ENCODE peak calls at places on chromosomes 4 and X, in ten cellular contexts. F is fibroblast of pulmonary artery, A is OCI-LY7, W is left ventricle myocardium inferior, R is prostate gland, H is epithelial cell of proximal tubule, Y is heart right ventricle, U is endothelial cell, T is neural crest cell, N is tibial nerve. Q is an unnamed sample.

GRCh38 chrX:20265221-20265725 is 1.4 kb downstream of the RPS6KA3 start:
- DNase-seq in H (no peak), N (peak; percentile 17), F (peak; percentile 75), T (peak; percentile 8), W (peak; percentile 42), A (peak; percentile 47), U (peak; percentile 16), Y (peak; percentile 40), R (peak; percentile 43), Q (no peak)

GRCh38 chr4:177119693-177120092 is 190.0 kb upstream of the NEIL3 start:
- DNase-seq in T (no peak), A (no peak), H (no peak), N (no peak), F (no peak), U (no peak), R (no peak), W (no peak), Y (no peak), Q (no peak)

GRCh38 chrX:34343001-34343400 is 210.9 kb upstream of the FAM47A start:
- DNase-seq in Y (peak; percentile 6), R (peak; percentile 6), W (no peak), F (no peak), U (no peak), N (no peak), A (no peak), T (no peak), H (no peak), Q (no peak)

GRCh38 chr4:71026086-71026485 is 32.6 kb downstream of the DCK start:
- DNase-seq in H (peak; percentile 52), N (no peak), T (no peak), R (no peak), A (no peak), F (peak; percentile 78), Y (no peak), U (no peak), W (no peak), Q (no peak)

GRCh38 chr4:114163051-114163450 is 183.6 kb upstream of the ARSJ start:
- DNase-seq in Y (no peak), W (no peak), H (no peak), T (no peak), A (no peak), U (no peak), F (no peak), R (no peak), N (no peak), Q (no peak)

GRCh38 chr4:40132816-40133215 is 64.0 kb upstream of the RHOH start:
- DNase-seq in H (no peak), Y (no peak), U (no peak), N (no peak), R (no peak), W (no peak), F (no peak), T (no peak), A (no peak), Q (no peak)

GRCh38 chrX:47563801-47564315 is 2.9 kb downstream of the ARAF start:
- DNase-seq in A (no peak), W (no peak), U (no peak), N (no peak), F (peak; percentile 65), T (no peak), Y (no peak), R (no peak), H (no peak), Q (no peak)

GRCh38 chr4:157300678-157301077 is 80.2 kb downstream of the GRIA2 start:
- DNase-seq in A (no peak), R (no peak), F (no peak), H (no peak), W (no peak), N (no peak), Y (no peak), T (no peak), U (no peak), Q (no peak)

GRCh38 chr4:126526335-126526734 is 1106.4 kb upstream of the INTU start:
- DNase-seq in U (no peak), W (no peak), F (no peak), A (no peak), H (no peak), R (no peak), T (no peak), N (no peak), Y (no peak), Q (no peak)

GRCh38 chr4:70994069-70994366 is 569 bp downstream of the DCK start:
- DNase-seq in W (no peak), R (no peak), H (no peak), N (no peak), F (no peak), T (no peak), A (no peak), Y (no peak), U (no peak), Q (no peak)

GRCh38 chrX:52923781-52924241 is 26.7 kb downstream of the FAM156B start:
- DNase-seq in R (no peak), F (peak; percentile 56), A (peak; percentile 70), T (no peak), H (no peak), W (peak; percentile 32), U (no peak), Y (no peak), N (no peak), Q (no peak)

GRCh38 chrX:8629871-8630270 is 102.1 kb downstream of the ANOS1 start:
- DNase-seq in U (no peak), F (peak; percentile 30), H (no peak), N (no peak), A (no peak), T (no peak), W (no peak), Y (no peak), R (no peak), Q (no peak)

GRCh38 chrX:107773206-107773605 is 2.4 kb downstream of the TSC22D3 start:
- DNase-seq in T (no peak), F (no peak), A (no peak), Y (no peak), R (no peak), U (no peak), N (no peak), H (no peak), W (no peak), Q (no peak)

GRCh38 chrX:152913354-152913753 is 15.5 kb downstream of the ZNF185 start:
- DNase-seq in W (no peak), U (no peak), A (no peak), T (no peak), R (no peak), F (no peak), H (no peak), Y (no peak), N (no peak), Q (no peak)

GRCh38 chr4:153345011-153345981 is 808 bp downstream of the MND1 start:
- DNase-seq in W (no peak), T (peak; percentile 12), A (peak; percentile 97), U (peak; percentile 43), F (peak; percentile 62), R (peak; percentile 10), H (no peak), N (no peak), Y (peak; percentile 20), Q (no peak)

DNA sequence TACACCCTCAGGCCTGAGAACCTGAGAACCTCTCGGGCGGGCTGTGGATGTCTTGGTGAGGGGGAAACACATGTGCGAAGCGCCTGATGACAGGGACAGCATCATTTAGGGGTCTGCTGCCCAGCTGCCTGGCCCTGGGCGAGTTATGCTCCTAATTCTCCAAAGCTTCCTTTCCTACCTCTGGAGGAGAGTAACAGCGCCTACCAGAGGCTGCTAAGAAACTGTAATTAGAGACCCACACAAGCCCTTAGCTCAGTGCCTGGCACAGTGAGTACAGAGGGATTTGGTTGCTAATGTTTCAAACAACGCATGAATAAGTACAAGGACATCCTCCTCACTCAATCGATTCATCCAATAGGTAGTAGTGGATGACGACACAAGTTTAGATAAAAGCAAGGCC is 40.4 kb downstream of the BCOR start:
- DNase-seq in W (no peak), U (no peak), R (no peak), Y (no peak), A (no peak), N (no peak), T (no peak), H (no peak), F (no peak), Q (no peak)
- TF ChIP-seq CTCF in W (no peak), U (no peak), R (no peak), Y (no peak), A (peak; percentile 29), N (no peak), T (no peak), H (peak; percentile 30), F (no peak), Q (no peak)

GRCh38 chr4:84681488-84682274 is 98.8 kb downstream of the CDS1 start:
- DNase-seq in F (peak; percentile 71), H (peak; percentile 80), N (no peak), R (no peak), U (no peak), T (no peak), Y (no peak), W (no peak), A (no peak), Q (no peak)
- TF ChIP-seq CTCF in F (peak; percentile 10), H (peak; percentile 31), N (no peak), R (no peak), U (no peak), T (no peak), Y (no peak), W (no peak), A (no peak), Q (no peak)

DNA sequence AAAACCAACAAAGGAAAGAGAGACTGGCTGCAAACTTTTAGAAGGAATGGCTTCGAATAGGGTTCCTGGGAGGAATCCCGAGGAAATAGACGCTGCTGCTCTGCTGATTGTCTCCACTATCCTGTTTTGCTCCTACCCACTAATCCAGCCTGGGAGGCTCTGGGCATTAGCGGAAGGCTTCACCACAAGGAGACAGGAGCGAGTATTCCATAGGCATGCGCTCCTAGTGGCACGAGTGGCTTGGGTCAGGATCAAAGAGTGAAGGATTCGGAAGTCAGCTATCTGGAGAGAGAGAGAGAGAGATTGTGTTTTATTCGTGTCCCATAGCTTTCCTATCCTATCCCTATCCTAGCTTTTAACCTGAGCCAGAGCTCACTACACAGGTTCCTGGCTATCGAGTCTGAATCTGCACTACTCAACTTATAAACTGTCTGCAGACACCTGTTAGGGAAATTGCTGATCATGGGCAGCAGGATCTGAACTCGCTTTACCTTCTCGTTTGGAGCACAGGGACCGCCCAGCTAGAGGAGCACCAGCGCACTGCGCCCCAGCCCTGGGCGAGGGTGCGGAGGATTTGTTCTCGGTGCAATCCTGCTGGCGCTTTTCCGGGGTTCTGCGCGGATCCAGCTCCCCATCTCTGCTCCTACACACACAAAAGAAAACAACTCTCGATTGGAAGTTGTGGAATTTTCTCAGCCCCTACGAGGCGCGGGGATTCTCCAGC is 740 bp upstream of the NPY2R start:
- DNase-seq in F (peak; percentile 6), R (no peak), T (peak; percentile 18), N (no peak), Y (no peak), H (peak; percentile 10), U (peak; percentile 58), A (no peak), W (no peak), Q (no peak)
- TF ChIP-seq CTCF in F (peak; percentile 21), R (no peak), T (peak; percentile 47), N (no peak), Y (no peak), H (peak; percentile 41), U (no peak), A (no peak), W (no peak), Q (peak; percentile 25)

DNA sequence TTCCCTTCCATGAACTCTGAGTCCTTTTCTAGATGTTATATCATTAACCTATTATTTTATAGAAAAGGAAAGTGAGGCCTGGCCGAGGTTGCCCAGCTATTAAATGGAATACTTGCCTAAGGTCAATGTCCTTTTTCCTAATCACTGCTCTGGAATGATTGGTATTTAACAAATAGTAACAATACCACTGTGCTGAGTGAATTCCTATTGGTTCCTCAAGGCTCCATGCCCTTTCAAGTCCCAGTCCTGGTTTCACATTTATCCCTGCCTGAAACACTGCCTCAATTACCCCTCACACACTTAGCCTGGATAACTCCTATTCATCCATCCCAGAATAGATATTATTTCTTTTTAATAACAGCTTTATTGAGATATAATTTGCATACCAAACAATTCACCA is 6.2 kb downstream of the TCEAL9 start:
- DNase-seq in A (no peak), F (peak; percentile 60), R (no peak), H (no peak), N (no peak), Y (no peak), W (no peak), T (no peak), U (no peak), Q (no peak)
- TF ChIP-seq CTCF in A (no peak), F (no peak), R (no peak), H (no peak), N (no peak), Y (no peak), W (no peak), T (no peak), U (no peak), Q (no peak)

Q was measured in D721Med.